ENCODE peak calls at places on chromosomes 7 and 10, in six cellular contexts. E is IMR-90, H is mesendoderm, T is mesenchymal stem cell, D is H1, Y is trophoblast cell. Z is an unnamed sample. For H3K36me3, the result is how much of the 10 kb centered on the place peaks cover.

GRCh38 chr10:113891476-113891875 is 37.0 kb downstream of the NHLRC2 start:
- DNase-seq in E (no peak), H (peak), T (no peak), D (no peak), Y (peak), Z (no peak)

GRCh38 chr7:46930336-46930735 is 651.6 kb downstream of the TNS3 start:
- DNase-seq in E (peak), H (no peak), T (peak), D (no peak), Y (peak), Z (no peak)

GRCh38 chr10:7529638-7530037 is 118.8 kb upstream of the SFMBT2 start:
- DNase-seq in E (no peak), H (peak), T (peak), D (peak), Y (peak), Z (no peak)

GRCh38 chr10:74888947-74889661 is 62.7 kb downstream of the KAT6B start:
- DNase-seq in E (no peak), H (peak), T (no peak), D (no peak), Y (no peak), Z (no peak)

GRCh38 chr7:37694208-37695080 is 10.9 kb downstream of the GPR141 start:
- DNase-seq in E (no peak), H (no peak), T (no peak), D (no peak), Y (peak), Z (peak)

GRCh38 chr10:17643339-17643754 is 604 bp upstream of the STAM start:
- DNase-seq in E (peak), H (peak), T (peak), D (no peak), Y (peak), Z (no peak)

GRCh38 chr10:69685802-69686585 is 55.9 kb downstream of the FAM241B start:
- DNase-seq in E (peak), H (no peak), T (no peak), D (no peak), Y (peak), Z (no peak)

GRCh38 chr7:36487756-36488336 is 98.2 kb downstream of the ANLN start:
- DNase-seq in E (peak), H (peak), T (peak), D (no peak), Y (peak), Z (peak)

GRCh38 chr7:117819558-117819957 is 53.7 kb downstream of the CTTNBP2 start:
- DNase-seq in E (no peak), H (no peak), T (no peak), D (no peak), Y (no peak), Z (no peak)

GRCh38 chr7:2084331-2084730 is 148.4 kb downstream of the MAD1L1 start:
- DNase-seq in E (no peak), H (no peak), T (no peak), D (no peak), Y (no peak), Z (no peak)

GRCh38 chr7:154441811-154442210 is 389.6 kb downstream of the DPP6 start:
- DNase-seq in E (no peak), H (no peak), T (no peak), D (no peak), Y (no peak), Z (no peak)
- H3K23ac ChIP-seq in E (no peak), H (no peak), T (no peak), D (no peak), Y (no peak), Z (no peak)

GRCh38 chr10:119039161-119039560 is 9.6 kb downstream of the NANOS1 start:
- DNase-seq in E (no peak), H (peak), T (no peak), D (no peak), Y (no peak), Z (no peak)
- H3K36me3 ChIP-seq in E (half or more), H (under half), T (half or more), D (under half), Y (half or more), Z (under half)

GRCh38 chr7:125450749-125451148 is 521.1 kb upstream of the POT1 start:
- DNase-seq in E (no peak), H (no peak), T (peak), D (no peak), Y (no peak), Z (no peak)
- H2BK120ac ChIP-seq in E (no peak), H (no peak), T (no peak), D (no peak), Y (no peak), Z (no peak)

GRCh38 chr10:25851548-25851947 is 82.5 kb upstream of the MYO3A start:
- DNase-seq in E (no peak), H (peak), T (no peak), D (no peak), Y (no peak), Z (no peak)

GRCh38 chr10:25858076-25858475 is 76.0 kb upstream of the MYO3A start:
- DNase-seq in E (no peak), H (no peak), T (no peak), D (no peak), Y (peak), Z (no peak)

GRCh38 chr10:25849268-25849667 is 84.8 kb upstream of the MYO3A start:
- DNase-seq in E (no peak), H (no peak), T (no peak), D (no peak), Y (no peak), Z (no peak)

GRCh38 chr10:25849971-25850370 is 84.1 kb upstream of the MYO3A start:
- DNase-seq in E (no peak), H (peak), T (no peak), D (no peak), Y (no peak), Z (no peak)

GRCh38 chr10:25852364-25852941 is 81.6 kb upstream of the MYO3A start:
- DNase-seq in E (no peak), H (peak), T (no peak), D (no peak), Y (no peak), Z (no peak)
- H3K23ac ChIP-seq in E (no peak), H (no peak), T (no peak), D (no peak), Y (no peak), Z (no peak)

DNA sequence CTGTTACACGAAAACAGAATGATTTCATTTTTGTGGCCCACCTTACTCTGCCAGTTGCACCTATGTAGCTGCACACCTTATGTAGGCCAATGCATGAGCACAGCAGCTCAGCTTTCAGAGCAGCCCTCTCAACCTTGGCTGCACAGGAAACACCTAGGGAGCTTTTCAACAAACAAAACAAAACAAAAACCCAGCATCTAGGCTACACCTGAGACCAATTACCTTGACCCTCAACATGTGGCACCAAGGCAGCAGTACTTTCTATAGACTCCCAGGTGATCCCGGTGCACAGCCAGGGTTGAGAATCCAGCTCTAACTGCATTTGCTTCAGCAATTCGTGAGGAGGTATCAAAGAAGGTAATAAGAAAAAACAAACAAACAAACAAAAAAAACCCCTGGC is 113.2 kb upstream of the NOBOX start:
- DNase-seq in E (no peak), H (no peak), T (no peak), D (no peak), Y (no peak), Z (no peak)
- H3K36me3 ChIP-seq in E (under half), H (under half), T (under half), D (under half), Y (under half), Z (under half)

Z was measured in neuronal stem cell.